ENCODE peak calls at places on chromosomes 7 and 10, in four cellular contexts. R is HEK293T, J is HepG2, D is K562. E is an unnamed sample.

GRCh38 chr10:123556049-123556448 is 110.1 kb upstream of the GPR26 start:
- DNase-seq in R (no peak), D (no peak), J (no peak), E (no peak)

GRCh38 chr10:78149193-78149592 is 115.5 kb downstream of the RPS24 start:
- DNase-seq in J (no peak), D (no peak), R (no peak), E (no peak)

GRCh38 chr10:71972746-71973695 is 8.8 kb downstream of the CHST3 start:
- DNase-seq in R (no peak), J (no peak), D (no peak), E (no peak)

GRCh38 chr10:13839430-13839986 is 252.7 kb downstream of the PRPF18 start:
- DNase-seq in R (peak; percentile 27), D (no peak), J (no peak), E (no peak)

GRCh38 chr10:13955426-13955825 is 368.7 kb downstream of the PRPF18 start:
- DNase-seq in R (no peak), J (no peak), D (no peak), E (no peak)

GRCh38 chr7:139974179-139974811 is 88.5 kb downstream of the PARP12 start:
- DNase-seq in R (no peak), J (no peak), D (no peak), E (no peak)

GRCh38 chr10:123145542-123146012 is 2.4 kb upstream of the HMX2 start:
- DNase-seq in D (no peak), R (no peak), J (no peak), E (peak; percentile 29)

GRCh38 chr7:4150731-4151130 is 531.4 kb upstream of the FOXK1 start:
- DNase-seq in D (no peak), R (no peak), J (no peak), E (no peak)

GRCh38 chr7:128727239-128727638 is 11.9 kb upstream of the CALU start:
- DNase-seq in R (no peak), D (no peak), J (no peak), E (no peak)

GRCh38 chr7:83468251-83468739 is 180.6 kb downstream of the SEMA3E start:
- DNase-seq in J (peak; percentile 26), R (peak; percentile 53), D (peak; percentile 10), E (peak; percentile 56)

GRCh38 chr7:55080000-55080629 is 61.3 kb downstream of the EGFR start:
- DNase-seq in R (no peak), J (no peak), D (no peak), E (no peak)

GRCh38 chr10:52778511-52779392 is 6.2 kb upstream of the MBL2 start:
- DNase-seq in J (peak; percentile 41), R (no peak), D (no peak), E (peak; percentile 75)

GRCh38 chr10:133373104-133373624 is at the start of gene ECHS1:
- DNase-seq in D (peak; percentile 94), J (peak; percentile 84), R (peak; percentile 100), E (peak; percentile 97)

GRCh38 chr10:129090618-129091366 is 376.2 kb upstream of the MGMT start:
- DNase-seq in D (no peak), J (no peak), R (no peak), E (no peak)

GRCh38 chr7:30899630-30900029 is 12.0 kb upstream of the AQP1 start:
- DNase-seq in R (no peak), D (no peak), J (no peak), E (no peak)

GRCh38 chr7:30897770-30898169 is 13.9 kb upstream of the AQP1 start:
- DNase-seq in J (no peak), D (no peak), R (no peak), E (no peak)

GRCh38 chr7:30899066-30899465 is 12.6 kb upstream of the AQP1 start:
- DNase-seq in D (no peak), R (no peak), J (no peak), E (no peak)

GRCh38 chr7:30896783-30897617 is 14.7 kb upstream of the AQP1 start:
- DNase-seq in D (peak; percentile 91), R (no peak), J (no peak), E (no peak)

DNA sequence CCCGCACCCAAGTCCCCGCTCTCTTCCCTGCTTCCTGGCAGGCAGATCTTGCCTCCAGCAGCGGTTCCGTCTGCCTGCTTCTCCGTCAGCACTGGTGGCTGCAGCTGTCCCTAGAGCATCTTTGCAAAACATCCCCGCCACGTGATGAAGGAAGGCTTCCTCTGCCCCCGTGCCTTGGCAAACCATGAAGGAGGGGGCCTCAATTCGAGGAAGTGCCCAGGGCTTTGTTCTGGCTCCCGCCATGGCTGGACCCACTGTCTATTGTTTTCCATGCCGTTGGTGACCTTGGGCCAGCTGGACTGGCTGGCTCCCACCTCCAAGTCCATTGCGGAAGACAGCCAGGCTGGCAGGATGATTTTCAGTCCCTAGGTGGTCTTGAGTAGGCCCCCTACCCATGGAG is 13.2 kb upstream of the AQP1 start:
- DNase-seq in D (no peak), J (no peak), R (no peak), E (no peak)
- TF ChIP-seq ELF4 in D (no peak), J (no peak), R (no peak), E (no peak)

DNA sequence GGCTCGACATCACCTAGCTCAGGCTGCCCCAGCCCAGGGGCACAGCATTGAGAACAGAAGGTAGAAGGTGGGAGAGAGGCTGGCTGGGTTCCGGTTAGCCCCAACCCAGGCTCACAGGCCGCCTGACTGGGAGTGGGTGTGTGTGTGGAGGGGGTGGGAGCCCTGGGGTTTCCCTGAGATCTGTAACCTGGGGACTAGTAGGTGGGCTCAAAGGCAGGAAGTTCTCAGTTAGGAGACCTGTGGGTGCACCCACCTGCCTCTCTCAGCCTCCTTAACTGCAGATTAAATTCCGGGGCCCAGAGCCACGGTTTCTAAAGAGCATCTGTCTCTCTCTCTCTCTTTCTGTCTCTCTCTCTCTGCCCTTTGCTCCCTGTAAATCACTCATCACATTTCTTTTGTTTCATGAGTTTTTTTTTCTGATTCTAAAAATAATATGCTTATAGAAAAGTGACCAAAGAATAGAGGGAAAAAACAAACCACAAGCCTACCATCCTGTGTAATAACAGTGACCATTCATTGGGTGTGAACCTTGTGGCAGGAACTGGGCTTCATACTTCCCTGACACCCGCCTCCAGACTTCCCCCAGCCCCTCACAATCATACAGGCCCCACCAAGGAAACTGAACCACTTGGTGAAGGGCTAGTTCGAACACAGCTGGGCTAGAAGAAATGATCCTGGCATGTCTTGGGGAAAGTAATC is 83.4 kb upstream of the SMNDC1 start:
- DNase-seq in D (no peak), R (no peak), J (no peak), E (no peak)
- TF ChIP-seq ELF4 in D (no peak), R (no peak), J (no peak), E (no peak)

GRCh38 chr10:100510533-100511308 is 8.9 kb downstream of the SEC31B start:
- DNase-seq in D (no peak), J (no peak), R (no peak), E (no peak)
- TF ChIP-seq ELF4 in D (no peak), J (no peak), R (no peak), E (no peak)

DNA sequence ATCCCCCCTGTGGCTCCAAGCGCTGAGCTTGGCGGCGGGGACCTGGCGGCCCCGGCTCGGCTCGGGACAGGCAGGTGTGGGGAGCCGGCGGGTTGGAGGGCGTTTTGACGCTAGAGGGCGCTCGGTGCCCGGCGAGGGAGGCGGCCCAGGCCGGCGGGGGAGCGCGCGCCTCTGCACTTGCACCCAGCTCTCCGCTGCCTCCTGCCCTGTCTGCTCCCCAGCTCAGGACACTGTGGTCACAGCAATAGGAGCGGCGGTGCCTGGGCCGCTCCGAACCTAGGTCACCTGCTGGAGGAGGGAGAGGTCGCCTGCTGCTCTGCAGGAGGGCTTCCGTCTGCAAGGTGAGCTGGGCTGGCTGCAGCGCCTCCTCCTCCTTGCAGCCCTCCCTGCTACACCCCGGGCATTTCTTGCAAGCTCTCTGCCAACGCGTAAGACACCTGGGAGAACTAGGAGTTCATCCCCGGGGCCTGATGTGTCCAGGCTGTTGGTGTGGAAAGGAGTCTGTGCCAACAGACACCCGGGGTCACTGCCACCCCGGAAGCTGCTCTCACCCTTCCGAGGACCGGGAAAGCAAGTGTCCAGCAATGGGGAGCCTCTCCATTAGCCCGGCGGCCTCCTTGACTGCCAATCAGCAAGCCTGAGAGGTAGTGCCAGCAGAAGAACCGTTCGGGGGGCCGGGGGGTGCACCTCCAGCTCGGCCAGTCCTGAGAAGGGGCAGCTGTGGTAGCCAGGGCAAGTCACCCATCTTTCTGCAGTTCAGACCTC is 620.4 kb downstream of the GALNT17 start:
- DNase-seq in R (peak; percentile 78), D (peak; percentile 78), J (peak; percentile 4), E (peak; percentile 93)
- TF ChIP-seq ELF4 in R (no peak), D (no peak), J (no peak), E (no peak)